ENCODE peak calls at places on chromosomes 12 and 14, in four cellular contexts. One of them, this sample, is unnamed.

GRCh38 chr12:24945822-24946221 is 3.1 kb downstream of the BCAT1 start:
- DNase-seq in myocyte: no peak
- DNase-seq in A549: no peak
- DNase-seq in thoracic aorta: no peak
- DNase-seq in this sample: no peak

GRCh38 chr14:95318399-95318834 is 1.3 kb downstream of the CLMN start:
- DNase-seq in A549: no peak
- DNase-seq in myocyte: no peak
- DNase-seq in thoracic aorta: no peak
- DNase-seq in this sample: no peak

GRCh38 chr14:71753976-71754375 is 178.3 kb upstream of the RGS6 start:
- DNase-seq in myocyte: no peak
- DNase-seq in A549: no peak
- DNase-seq in thoracic aorta: no peak
- DNase-seq in this sample: no peak

GRCh38 chr12:10293570-10294227 is 14.0 kb upstream of the KLRD1 start:
- DNase-seq in A549: no peak
- DNase-seq in myocyte: no peak
- DNase-seq in thoracic aorta: no peak
- DNase-seq in this sample: no peak

GRCh38 chr12:23887055-23887835 is 62.2 kb downstream of the SOX5 start:
- DNase-seq in myocyte: no peak
- DNase-seq in thoracic aorta: no peak
- DNase-seq in A549: no peak
- DNase-seq in this sample: no peak

GRCh38 chr12:26287666-26288408 is 92.5 kb downstream of the SSPN start:
- DNase-seq in thoracic aorta: no peak
- DNase-seq in myocyte: peak; percentile 98
- DNase-seq in A549: no peak
- DNase-seq in this sample: no peak

GRCh38 chr12:78674311-78675085 is 190.1 kb upstream of the SYT1 start:
- DNase-seq in thoracic aorta: no peak
- DNase-seq in myocyte: peak; percentile 51
- DNase-seq in A549: no peak
- DNase-seq in this sample: no peak

GRCh38 chr14:102998393-102998792 is 59.0 kb downstream of the CDC42BPB start:
- DNase-seq in myocyte: no peak
- DNase-seq in thoracic aorta: no peak
- DNase-seq in A549: no peak
- DNase-seq in this sample: peak; percentile 72

GRCh38 chr12:127690161-127690560 is 576.8 kb upstream of the TMEM132C start:
- DNase-seq in A549: no peak
- DNase-seq in thoracic aorta: no peak
- DNase-seq in myocyte: no peak
- DNase-seq in this sample: peak; percentile 66

GRCh38 chr14:76768671-76769500 is 7.6 kb downstream of the VASH1 start:
- DNase-seq in thoracic aorta: no peak
- DNase-seq in A549: no peak
- DNase-seq in myocyte: no peak
- DNase-seq in this sample: no peak

GRCh38 chr12:19945559-19946485 is 422.5 kb upstream of the PDE3A start:
- DNase-seq in myocyte: peak; percentile 83
- DNase-seq in A549: peak; percentile 54
- DNase-seq in thoracic aorta: no peak
- DNase-seq in this sample: no peak

GRCh38 chr14:75222208-75222701 is 45.8 kb upstream of the TMED10 start:
- DNase-seq in thoracic aorta: no peak
- DNase-seq in myocyte: no peak
- DNase-seq in A549: no peak
- DNase-seq in this sample: no peak

GRCh38 chr12:55681142-55682077 is 26.3 kb downstream of the ITGA7 start:
- DNase-seq in A549: peak; percentile 92
- DNase-seq in thoracic aorta: peak; percentile 63
- DNase-seq in myocyte: peak; percentile 99
- DNase-seq in this sample: peak; percentile 92

GRCh38 chr12:94149781-94150482 is 1.6 kb downstream of the PLXNC1 start:
- DNase-seq in myocyte: no peak
- DNase-seq in A549: peak; percentile 21
- DNase-seq in thoracic aorta: no peak
- DNase-seq in this sample: no peak

GRCh38 chr12:62138527-62138926 is 121.7 kb upstream of the USP15 start:
- DNase-seq in A549: no peak
- DNase-seq in myocyte: no peak
- DNase-seq in thoracic aorta: no peak
- DNase-seq in this sample: no peak

GRCh38 chr14:67524152-67524963 is 8.7 kb upstream of the PLEKHH1 start:
- DNase-seq in myocyte: no peak
- DNase-seq in thoracic aorta: no peak
- DNase-seq in A549: no peak
- DNase-seq in this sample: peak; percentile 45

GRCh38 chr14:23632461-23633159 is 3.6 kb upstream of the DHRS2 start:
- DNase-seq in thoracic aorta: no peak
- DNase-seq in A549: no peak
- DNase-seq in myocyte: no peak
- DNase-seq in this sample: no peak

GRCh38 chr12:27434673-27435565 is 11.6 kb upstream of the SMCO2 start:
- DNase-seq in A549: no peak
- DNase-seq in thoracic aorta: no peak
- DNase-seq in myocyte: peak; percentile 55
- DNase-seq in this sample: peak; percentile 33

GRCh38 chr14:94044476-94045091 is 18.4 kb downstream of the OTUB2 start:
- DNase-seq in A549: no peak
- DNase-seq in myocyte: no peak
- DNase-seq in thoracic aorta: no peak
- DNase-seq in this sample: no peak

GRCh38 chr12:4119157-4119761 is 154.3 kb upstream of the CCND2 start:
- DNase-seq in myocyte: peak; percentile 70
- DNase-seq in A549: no peak
- DNase-seq in thoracic aorta: no peak
- DNase-seq in this sample: no peak

GRCh38 chr12:30652034-30652696 is 43.5 kb downstream of the IPO8 start:
- DNase-seq in myocyte: no peak
- DNase-seq in thoracic aorta: no peak
- DNase-seq in A549: no peak
- DNase-seq in this sample: no peak

GRCh38 chr14:80862983-80863382 is 78.6 kb downstream of the CEP128 start:
- DNase-seq in myocyte: no peak
- DNase-seq in A549: no peak
- DNase-seq in thoracic aorta: no peak
- DNase-seq in this sample: peak; percentile 36

GRCh38 chr12:726281-727140 is 25.9 kb upstream of the WNK1 start:
- DNase-seq in myocyte: peak; percentile 95
- DNase-seq in A549: peak; percentile 54
- DNase-seq in thoracic aorta: no peak
- DNase-seq in this sample: peak; percentile 54

GRCh38 chr12:5200276-5201087 is 156.8 kb downstream of the KCNA5 start:
- DNase-seq in myocyte: peak; percentile 53
- DNase-seq in A549: peak; percentile 39
- DNase-seq in thoracic aorta: no peak
- DNase-seq in this sample: peak; percentile 12

GRCh38 chr14:24013654-24014514 is 25.2 kb downstream of the DHRS4L2 start:
- DNase-seq in thoracic aorta: no peak
- DNase-seq in A549: peak; percentile 77
- DNase-seq in myocyte: peak; percentile 76
- DNase-seq in this sample: peak; percentile 89

GRCh38 chr12:122848471-122849351 is 13.5 kb downstream of the HIP1R start:
- DNase-seq in thoracic aorta: no peak
- DNase-seq in A549: no peak
- DNase-seq in myocyte: no peak
- DNase-seq in this sample: no peak

GRCh38 chr14:99268776-99269510 is 3.1 kb downstream of the BCL11B start:
- DNase-seq in myocyte: no peak
- DNase-seq in A549: no peak
- DNase-seq in thoracic aorta: no peak
- DNase-seq in this sample: no peak

GRCh38 chr14:93749081-93749430 is 39.2 kb downstream of the PRIMA1 start:
- DNase-seq in A549: no peak
- DNase-seq in thoracic aorta: no peak
- DNase-seq in myocyte: no peak
- DNase-seq in this sample: no peak

GRCh38 chr12:93380480-93381121 is 2.9 kb downstream of the NUDT4 start:
- DNase-seq in A549: peak; percentile 40
- DNase-seq in thoracic aorta: no peak
- DNase-seq in myocyte: peak; percentile 26
- DNase-seq in this sample: peak; percentile 63

GRCh38 chr12:74725154-74725553 is 187.5 kb downstream of the ATXN7L3B start:
- DNase-seq in myocyte: no peak
- DNase-seq in thoracic aorta: no peak
- DNase-seq in A549: no peak
- DNase-seq in this sample: peak; percentile 28

GRCh38 chr12:119207161-119207560 is 28.4 kb downstream of the HSPB8 start:
- DNase-seq in myocyte: no peak
- DNase-seq in thoracic aorta: no peak
- DNase-seq in A549: no peak
- DNase-seq in this sample: no peak

GRCh38 chr12:1691123-1692007 is 495 bp downstream of the ADIPOR2 start:
- DNase-seq in thoracic aorta: no peak
- DNase-seq in myocyte: peak; percentile 50
- DNase-seq in A549: no peak
- DNase-seq in this sample: peak; percentile 24

GRCh38 chr14:22122227-22123187 is 448.9 kb upstream of the OR4E1 start:
- DNase-seq in myocyte: peak; percentile 3
- DNase-seq in thoracic aorta: no peak
- DNase-seq in A549: peak; percentile 12
- DNase-seq in this sample: peak; percentile 41

GRCh38 chr14:95225251-95225887 is 68.0 kb upstream of the DICER1 start:
- DNase-seq in thoracic aorta: no peak
- DNase-seq in A549: no peak
- DNase-seq in myocyte: no peak
- DNase-seq in this sample: no peak

GRCh38 chr12:22415342-22416309 is 81.1 kb upstream of the ST8SIA1 start:
- DNase-seq in thoracic aorta: no peak
- DNase-seq in A549: peak; percentile 73
- DNase-seq in myocyte: peak; percentile 65
- DNase-seq in this sample: peak; percentile 94

GRCh38 chr12:93847517-93848452 is 170.6 kb downstream of the CRADD start:
- DNase-seq in myocyte: no peak
- DNase-seq in A549: no peak
- DNase-seq in thoracic aorta: no peak
- DNase-seq in this sample: no peak

GRCh38 chr14:66401447-66402095 is 84.6 kb upstream of the CCDC196 start:
- DNase-seq in A549: peak; percentile 4
- DNase-seq in thoracic aorta: no peak
- DNase-seq in myocyte: peak; percentile 2
- DNase-seq in this sample: peak; percentile 52

GRCh38 chr14:74954232-74954946 is 1.0 kb downstream of the PGF start:
- DNase-seq in thoracic aorta: no peak
- DNase-seq in myocyte: peak; percentile 57
- DNase-seq in A549: no peak
- DNase-seq in this sample: no peak